ENCODE peak calls at places on chromosomes 4 and X, in six cellular contexts. One of them, this sample, is unnamed.

GRCh38 chr4:39169426-39169825 is 12.9 kb upstream of the WDR19 start:
- DNase-seq in A549: no peak
- DNase-seq in K562: no peak
- DNase-seq in upper lobe of left lung: no peak
- DNase-seq in tibial nerve: no peak
- DNase-seq in transverse colon: no peak
- DNase-seq in this sample: no peak

GRCh38 chr4:172842759-172843158 is 325.9 kb upstream of the GALNT7 start:
- DNase-seq in A549: no peak
- DNase-seq in K562: no peak
- DNase-seq in upper lobe of left lung: no peak
- DNase-seq in tibial nerve: no peak
- DNase-seq in transverse colon: no peak
- DNase-seq in this sample: no peak

GRCh38 chr4:36310793-36311192 is 29.4 kb downstream of the DTHD1 start:
- DNase-seq in A549: no peak
- DNase-seq in K562: no peak
- DNase-seq in upper lobe of left lung: no peak
- DNase-seq in tibial nerve: peak
- DNase-seq in transverse colon: peak
- DNase-seq in this sample: no peak

GRCh38 chrX:153600032-153600373 is 1.1 kb upstream of the CCNQ start:
- DNase-seq in A549: peak
- DNase-seq in K562: no peak
- DNase-seq in upper lobe of left lung: no peak
- DNase-seq in tibial nerve: no peak
- DNase-seq in transverse colon: no peak
- DNase-seq in this sample: no peak

GRCh38 chr4:2796261-2797187 is 3.6 kb downstream of the SH3BP2 start:
- DNase-seq in A549: peak
- DNase-seq in K562: no peak
- DNase-seq in upper lobe of left lung: peak
- DNase-seq in tibial nerve: no peak
- DNase-seq in transverse colon: peak
- DNase-seq in this sample: peak

GRCh38 chrX:110558406-110558805 is 199.8 kb downstream of the RTL9 start:
- DNase-seq in A549: no peak
- DNase-seq in K562: no peak
- DNase-seq in upper lobe of left lung: peak
- DNase-seq in tibial nerve: no peak
- DNase-seq in transverse colon: no peak
- DNase-seq in this sample: no peak

GRCh38 chr4:142278663-142279062 is 567.4 kb downstream of the INPP4B start:
- DNase-seq in A549: no peak
- DNase-seq in K562: no peak
- DNase-seq in upper lobe of left lung: no peak
- DNase-seq in tibial nerve: no peak
- DNase-seq in transverse colon: no peak
- DNase-seq in this sample: no peak

GRCh38 chr4:179307297-179308136 is 1865.3 kb upstream of the AGA start:
- DNase-seq in A549: peak
- DNase-seq in K562: peak
- DNase-seq in upper lobe of left lung: no peak
- DNase-seq in tibial nerve: peak
- DNase-seq in transverse colon: peak
- DNase-seq in this sample: no peak

GRCh38 chrX:144716187-144716586 is 531.1 kb upstream of the SPANXN1 start:
- DNase-seq in A549: no peak
- DNase-seq in K562: no peak
- DNase-seq in upper lobe of left lung: no peak
- DNase-seq in tibial nerve: no peak
- DNase-seq in transverse colon: no peak
- DNase-seq in this sample: no peak

GRCh38 chrX:151973262-151973661 is 1.2 kb downstream of the GABRE start:
- DNase-seq in A549: no peak
- DNase-seq in K562: no peak
- DNase-seq in upper lobe of left lung: no peak
- DNase-seq in tibial nerve: no peak
- DNase-seq in transverse colon: no peak
- DNase-seq in this sample: no peak

GRCh38 chrX:68432648-68433047 is 647 bp downstream of the OPHN1 start:
- DNase-seq in A549: peak
- DNase-seq in K562: peak
- DNase-seq in upper lobe of left lung: no peak
- DNase-seq in tibial nerve: no peak
- DNase-seq in transverse colon: no peak
- DNase-seq in this sample: no peak

GRCh38 chr4:2445130-2445529 is 23.8 kb upstream of the RNF4 start:
- DNase-seq in A549: no peak
- DNase-seq in K562: no peak
- DNase-seq in upper lobe of left lung: peak
- DNase-seq in tibial nerve: no peak
- DNase-seq in transverse colon: no peak
- DNase-seq in this sample: no peak

GRCh38 chr4:169147217-169147616 is 123.5 kb downstream of the SH3RF1 start:
- DNase-seq in A549: no peak
- DNase-seq in K562: no peak
- DNase-seq in upper lobe of left lung: no peak
- DNase-seq in tibial nerve: no peak
- DNase-seq in transverse colon: no peak
- DNase-seq in this sample: no peak

GRCh38 chrX:102934624-102935023 is 2.4 kb upstream of the RAB40AL start:
- DNase-seq in A549: peak
- DNase-seq in K562: peak
- DNase-seq in upper lobe of left lung: no peak
- DNase-seq in tibial nerve: peak
- DNase-seq in transverse colon: peak
- DNase-seq in this sample: no peak

GRCh38 chrX:30887721-30888120 is 1.3 kb downstream of the TAB3 start:
- DNase-seq in A549: no peak
- DNase-seq in K562: no peak
- DNase-seq in upper lobe of left lung: no peak
- DNase-seq in tibial nerve: no peak
- DNase-seq in transverse colon: no peak
- DNase-seq in this sample: no peak

GRCh38 chr4:83083925-83084475 is 30.5 kb downstream of the PLAC8 start:
- DNase-seq in A549: no peak
- DNase-seq in K562: no peak
- DNase-seq in upper lobe of left lung: no peak
- DNase-seq in tibial nerve: no peak
- DNase-seq in transverse colon: peak
- DNase-seq in this sample: no peak

GRCh38 chr4:183738081-183738673 is 79.1 kb downstream of the TRAPPC11 start:
- DNase-seq in A549: peak
- DNase-seq in K562: no peak
- DNase-seq in upper lobe of left lung: no peak
- DNase-seq in tibial nerve: no peak
- DNase-seq in transverse colon: no peak
- DNase-seq in this sample: no peak

GRCh38 chr4:42568610-42569207 is 88.2 kb downstream of the ATP8A1 start:
- DNase-seq in A549: peak
- DNase-seq in K562: peak
- DNase-seq in upper lobe of left lung: no peak
- DNase-seq in tibial nerve: peak
- DNase-seq in transverse colon: peak
- DNase-seq in this sample: no peak

GRCh38 chrX:72312311-72312940 is 6.7 kb upstream of the CITED1 start:
- DNase-seq in A549: no peak
- DNase-seq in K562: no peak
- DNase-seq in upper lobe of left lung: peak
- DNase-seq in tibial nerve: no peak
- DNase-seq in transverse colon: no peak
- DNase-seq in this sample: no peak

GRCh38 chr4:106058919-106059318 is 163.6 kb downstream of the NPNT start:
- DNase-seq in A549: no peak
- DNase-seq in K562: no peak
- DNase-seq in upper lobe of left lung: no peak
- DNase-seq in tibial nerve: no peak
- DNase-seq in transverse colon: no peak
- DNase-seq in this sample: no peak

GRCh38 chrX:69238153-69238959 is 73.1 kb upstream of the PJA1 start:
- DNase-seq in A549: no peak
- DNase-seq in K562: no peak
- DNase-seq in upper lobe of left lung: peak
- DNase-seq in tibial nerve: no peak
- DNase-seq in transverse colon: no peak
- DNase-seq in this sample: no peak

GRCh38 chrX:49133759-49134158 is 10.2 kb upstream of the GPKOW start:
- DNase-seq in A549: no peak
- DNase-seq in K562: no peak
- DNase-seq in upper lobe of left lung: no peak
- DNase-seq in tibial nerve: no peak
- DNase-seq in transverse colon: no peak
- DNase-seq in this sample: no peak

GRCh38 chrX:20271186-20271585 is 4.5 kb upstream of the RPS6KA3 start:
- DNase-seq in A549: no peak
- DNase-seq in K562: no peak
- DNase-seq in upper lobe of left lung: no peak
- DNase-seq in tibial nerve: no peak
- DNase-seq in transverse colon: no peak
- DNase-seq in this sample: no peak

GRCh38 chr4:75248770-75249467 is 265.3 kb downstream of the RCHY1 start:
- DNase-seq in A549: no peak
- DNase-seq in K562: no peak
- DNase-seq in upper lobe of left lung: no peak
- DNase-seq in tibial nerve: no peak
- DNase-seq in transverse colon: no peak
- DNase-seq in this sample: no peak

GRCh38 chr4:98908182-98908581 is 20.8 kb downstream of the EIF4E start:
- DNase-seq in A549: no peak
- DNase-seq in K562: no peak
- DNase-seq in upper lobe of left lung: no peak
- DNase-seq in tibial nerve: no peak
- DNase-seq in transverse colon: no peak
- DNase-seq in this sample: no peak

GRCh38 chr4:153131478-153132069 is 72.7 kb upstream of the TRIM2 start:
- DNase-seq in A549: no peak
- DNase-seq in K562: no peak
- DNase-seq in upper lobe of left lung: no peak
- DNase-seq in tibial nerve: no peak
- DNase-seq in transverse colon: no peak
- DNase-seq in this sample: no peak

GRCh38 chrX:122835886-122836285 is 348.2 kb upstream of the GRIA3 start:
- DNase-seq in A549: no peak
- DNase-seq in K562: no peak
- DNase-seq in upper lobe of left lung: no peak
- DNase-seq in tibial nerve: no peak
- DNase-seq in transverse colon: no peak
- DNase-seq in this sample: no peak

GRCh38 chrX:122833230-122833629 is 350.8 kb upstream of the GRIA3 start:
- DNase-seq in A549: no peak
- DNase-seq in K562: no peak
- DNase-seq in upper lobe of left lung: no peak
- DNase-seq in tibial nerve: no peak
- DNase-seq in transverse colon: no peak
- DNase-seq in this sample: no peak
- TF ChIP-seq POLR2A in A549: no peak
- TF ChIP-seq POLR2A in K562: no peak
- TF ChIP-seq POLR2A in upper lobe of left lung: no peak
- TF ChIP-seq POLR2A in tibial nerve: no peak
- TF ChIP-seq POLR2A in transverse colon: no peak
- TF ChIP-seq POLR2A in this sample: no peak

DNA sequence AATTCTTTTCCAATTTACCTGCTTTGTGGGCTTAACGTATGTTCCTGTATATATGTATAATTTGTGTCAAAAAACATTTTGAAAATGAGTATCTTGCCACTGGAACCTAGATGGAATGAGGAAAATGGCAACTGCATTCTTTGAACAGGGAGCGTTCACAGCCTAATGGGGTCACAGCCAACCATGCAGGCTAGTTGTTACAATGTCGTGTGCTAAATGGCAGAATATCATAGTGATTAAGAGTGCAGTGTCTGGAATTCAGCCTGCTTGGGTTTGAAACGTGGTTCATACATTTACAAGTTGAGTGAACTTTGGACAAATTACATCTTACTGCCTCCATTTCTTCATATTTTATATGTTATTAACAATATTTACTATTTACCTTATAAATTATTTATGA is 70.8 kb downstream of the PCDH7 start:
- DNase-seq in A549: no peak
- DNase-seq in K562: no peak
- DNase-seq in upper lobe of left lung: no peak
- DNase-seq in tibial nerve: no peak
- DNase-seq in transverse colon: no peak
- DNase-seq in this sample: no peak
- TF ChIP-seq EP300 in A549: no peak
- TF ChIP-seq EP300 in K562: no peak
- TF ChIP-seq EP300 in upper lobe of left lung: no peak
- TF ChIP-seq EP300 in tibial nerve: no peak
- TF ChIP-seq EP300 in transverse colon: no peak
- TF ChIP-seq EP300 in this sample: no peak

GRCh38 chr4:1011022-1011694 is at the start of gene FGFRL1:
- DNase-seq in A549: peak
- DNase-seq in K562: peak
- DNase-seq in upper lobe of left lung: peak
- DNase-seq in tibial nerve: peak
- DNase-seq in transverse colon: peak
- DNase-seq in this sample: peak
- TF ChIP-seq POLR2A in A549: no peak
- TF ChIP-seq POLR2A in K562: no peak
- TF ChIP-seq POLR2A in upper lobe of left lung: peak
- TF ChIP-seq POLR2A in tibial nerve: no peak
- TF ChIP-seq POLR2A in transverse colon: no peak
- TF ChIP-seq POLR2A in this sample: no peak

GRCh38 chr4:54498661-54499111 is 159.1 kb upstream of the KIT start:
- DNase-seq in A549: peak
- DNase-seq in K562: no peak
- DNase-seq in upper lobe of left lung: no peak
- DNase-seq in tibial nerve: no peak
- DNase-seq in transverse colon: no peak
- DNase-seq in this sample: no peak

GRCh38 chr4:54495091-54495490 is 162.7 kb upstream of the KIT start:
- DNase-seq in A549: no peak
- DNase-seq in K562: no peak
- DNase-seq in upper lobe of left lung: peak
- DNase-seq in tibial nerve: no peak
- DNase-seq in transverse colon: no peak
- DNase-seq in this sample: no peak

GRCh38 chr4:54495641-54496040 is 162.1 kb upstream of the KIT start:
- DNase-seq in A549: no peak
- DNase-seq in K562: no peak
- DNase-seq in upper lobe of left lung: no peak
- DNase-seq in tibial nerve: no peak
- DNase-seq in transverse colon: no peak
- DNase-seq in this sample: no peak

GRCh38 chr4:54497947-54498346 is 159.8 kb upstream of the KIT start:
- DNase-seq in A549: no peak
- DNase-seq in K562: no peak
- DNase-seq in upper lobe of left lung: no peak
- DNase-seq in tibial nerve: no peak
- DNase-seq in transverse colon: no peak
- DNase-seq in this sample: no peak

DNA sequence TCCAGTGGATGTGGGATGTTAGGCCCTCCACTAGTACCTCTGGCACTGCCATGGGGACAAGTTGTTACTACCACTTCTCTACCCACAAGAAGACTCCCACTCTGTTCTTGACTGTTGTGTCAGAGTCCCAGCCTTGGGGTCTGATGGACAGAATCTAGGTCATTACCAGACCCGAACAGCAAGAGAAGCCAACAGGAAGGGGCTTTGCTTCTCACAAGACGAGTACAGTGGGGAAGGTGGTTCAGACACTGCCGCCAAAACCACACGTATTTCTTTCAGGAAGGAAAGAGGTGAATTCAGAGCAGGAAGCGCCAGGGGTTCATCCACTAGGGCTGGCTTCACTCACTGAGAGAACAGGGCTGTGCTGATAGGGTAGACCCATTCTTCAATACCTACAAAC is 161.3 kb upstream of the KIT start:
- DNase-seq in A549: no peak
- DNase-seq in K562: no peak
- DNase-seq in upper lobe of left lung: no peak
- DNase-seq in tibial nerve: no peak
- DNase-seq in transverse colon: no peak
- DNase-seq in this sample: no peak
- TF ChIP-seq EP300 in A549: no peak
- TF ChIP-seq EP300 in K562: no peak
- TF ChIP-seq EP300 in upper lobe of left lung: no peak
- TF ChIP-seq EP300 in tibial nerve: no peak
- TF ChIP-seq EP300 in transverse colon: no peak
- TF ChIP-seq EP300 in this sample: no peak